ENCODE peak calls at places on chromosomes 11 and 22, in seven cellular contexts. One of them, this sample, is unnamed. For H3K4me1, the result is how much of the 10 kb centered on the place peaks cover.

GRCh38 chr11:279966-280761 is 2.0 kb downstream of the NLRP6 start:
- DNase-seq in cardiac muscle cell: peak
- DNase-seq in neural progenitor cell: no peak
- DNase-seq in stomach: no peak
- DNase-seq in GM23248: peak
- DNase-seq in neuronal stem cell: no peak
- DNase-seq in thyroid gland: peak
- DNase-seq in this sample: no peak

GRCh38 chr11:75286826-75287465 is 46.4 kb downstream of the TPBGL start:
- DNase-seq in neural progenitor cell: no peak
- DNase-seq in GM23248: peak
- DNase-seq in neuronal stem cell: no peak
- DNase-seq in cardiac muscle cell: no peak
- DNase-seq in stomach: no peak
- DNase-seq in thyroid gland: no peak
- DNase-seq in this sample: no peak

GRCh38 chr22:35630387-35630793 is 13.3 kb upstream of the MB start:
- DNase-seq in neuronal stem cell: no peak
- DNase-seq in neural progenitor cell: peak
- DNase-seq in cardiac muscle cell: peak
- DNase-seq in GM23248: peak
- DNase-seq in stomach: no peak
- DNase-seq in thyroid gland: no peak
- DNase-seq in this sample: no peak

GRCh38 chr11:128448487-128448886 is 138.9 kb downstream of the ETS1 start:
- DNase-seq in stomach: peak
- DNase-seq in GM23248: peak
- DNase-seq in neural progenitor cell: no peak
- DNase-seq in thyroid gland: no peak
- DNase-seq in neuronal stem cell: no peak
- DNase-seq in cardiac muscle cell: no peak
- DNase-seq in this sample: no peak

GRCh38 chr22:22896601-22897000 is 9.0 kb downstream of the IGLL5 start:
- DNase-seq in cardiac muscle cell: no peak
- DNase-seq in stomach: no peak
- DNase-seq in neuronal stem cell: no peak
- DNase-seq in GM23248: no peak
- DNase-seq in thyroid gland: no peak
- DNase-seq in neural progenitor cell: no peak
- DNase-seq in this sample: no peak

GRCh38 chr11:32580967-32581366 is 2.7 kb upstream of the EIF3M start:
- DNase-seq in thyroid gland: no peak
- DNase-seq in neural progenitor cell: no peak
- DNase-seq in neuronal stem cell: no peak
- DNase-seq in GM23248: peak
- DNase-seq in stomach: no peak
- DNase-seq in cardiac muscle cell: no peak
- DNase-seq in this sample: no peak

GRCh38 chr11:96061730-96062524 is 138.0 kb upstream of the MTMR2 start:
- DNase-seq in stomach: no peak
- DNase-seq in thyroid gland: no peak
- DNase-seq in GM23248: peak
- DNase-seq in neural progenitor cell: no peak
- DNase-seq in cardiac muscle cell: peak
- DNase-seq in neuronal stem cell: no peak
- DNase-seq in this sample: no peak

GRCh38 chr22:29116397-29117123 is 43.7 kb downstream of the KREMEN1 start:
- DNase-seq in neural progenitor cell: no peak
- DNase-seq in neuronal stem cell: no peak
- DNase-seq in thyroid gland: no peak
- DNase-seq in cardiac muscle cell: no peak
- DNase-seq in stomach: no peak
- DNase-seq in GM23248: no peak
- DNase-seq in this sample: no peak

GRCh38 chr11:78226684-78227680 is 38.3 kb downstream of the USP35 start:
- DNase-seq in thyroid gland: no peak
- DNase-seq in GM23248: no peak
- DNase-seq in cardiac muscle cell: no peak
- DNase-seq in stomach: no peak
- DNase-seq in neuronal stem cell: no peak
- DNase-seq in neural progenitor cell: no peak
- DNase-seq in this sample: no peak

GRCh38 chr11:131904756-131905155 is 534.3 kb downstream of the NTM start:
- DNase-seq in thyroid gland: no peak
- DNase-seq in neuronal stem cell: no peak
- DNase-seq in neural progenitor cell: peak
- DNase-seq in stomach: no peak
- DNase-seq in cardiac muscle cell: no peak
- DNase-seq in GM23248: no peak
- DNase-seq in this sample: no peak

GRCh38 chr11:84793318-84793717 is 833.8 kb downstream of the DLG2 start:
- DNase-seq in cardiac muscle cell: no peak
- DNase-seq in neuronal stem cell: no peak
- DNase-seq in thyroid gland: no peak
- DNase-seq in stomach: no peak
- DNase-seq in neural progenitor cell: no peak
- DNase-seq in GM23248: no peak
- DNase-seq in this sample: no peak

GRCh38 chr11:112222303-112222702 is 3.9 kb upstream of the PTS start:
- DNase-seq in cardiac muscle cell: no peak
- DNase-seq in neural progenitor cell: no peak
- DNase-seq in stomach: no peak
- DNase-seq in neuronal stem cell: no peak
- DNase-seq in thyroid gland: no peak
- DNase-seq in GM23248: no peak
- DNase-seq in this sample: no peak

GRCh38 chr11:47607380-47607779 is 13.2 kb upstream of the C1QTNF4 start:
- DNase-seq in GM23248: peak
- DNase-seq in stomach: no peak
- DNase-seq in neural progenitor cell: no peak
- DNase-seq in neuronal stem cell: no peak
- DNase-seq in cardiac muscle cell: peak
- DNase-seq in thyroid gland: peak
- DNase-seq in this sample: no peak

GRCh38 chr11:1231396-1232327 is 8.8 kb downstream of the MUC5B start:
- DNase-seq in neural progenitor cell: no peak
- DNase-seq in neuronal stem cell: no peak
- DNase-seq in GM23248: no peak
- DNase-seq in cardiac muscle cell: no peak
- DNase-seq in stomach: no peak
- DNase-seq in thyroid gland: no peak
- DNase-seq in this sample: no peak

GRCh38 chr11:101487775-101488174 is 96.0 kb downstream of the TRPC6 start:
- DNase-seq in cardiac muscle cell: no peak
- DNase-seq in neuronal stem cell: no peak
- DNase-seq in stomach: no peak
- DNase-seq in thyroid gland: no peak
- DNase-seq in neural progenitor cell: no peak
- DNase-seq in GM23248: peak
- DNase-seq in this sample: no peak

GRCh38 chr11:18633256-18634139 is 644 bp downstream of the SPTY2D1 start:
- DNase-seq in neuronal stem cell: no peak
- DNase-seq in cardiac muscle cell: no peak
- DNase-seq in thyroid gland: no peak
- DNase-seq in stomach: no peak
- DNase-seq in neural progenitor cell: no peak
- DNase-seq in GM23248: peak
- DNase-seq in this sample: no peak

GRCh38 chr11:106691807-106692365 is 326.4 kb downstream of the GUCY1A2 start:
- DNase-seq in cardiac muscle cell: no peak
- DNase-seq in thyroid gland: no peak
- DNase-seq in neural progenitor cell: no peak
- DNase-seq in neuronal stem cell: no peak
- DNase-seq in GM23248: peak
- DNase-seq in stomach: no peak
- DNase-seq in this sample: no peak

GRCh38 chr22:41249442-41249841 is 8.7 kb upstream of the CHADL start:
- DNase-seq in neuronal stem cell: no peak
- DNase-seq in stomach: no peak
- DNase-seq in GM23248: no peak
- DNase-seq in thyroid gland: no peak
- DNase-seq in cardiac muscle cell: no peak
- DNase-seq in neural progenitor cell: no peak
- DNase-seq in this sample: no peak

GRCh38 chr11:45662665-45663485 is 2.5 kb downstream of the CHST1 start:
- DNase-seq in thyroid gland: no peak
- DNase-seq in GM23248: peak
- DNase-seq in neural progenitor cell: peak
- DNase-seq in cardiac muscle cell: no peak
- DNase-seq in neuronal stem cell: no peak
- DNase-seq in stomach: no peak
- DNase-seq in this sample: no peak

GRCh38 chr11:131875611-131876010 is 505.2 kb downstream of the NTM start:
- DNase-seq in cardiac muscle cell: no peak
- DNase-seq in stomach: no peak
- DNase-seq in neural progenitor cell: no peak
- DNase-seq in neuronal stem cell: no peak
- DNase-seq in GM23248: peak
- DNase-seq in thyroid gland: no peak
- DNase-seq in this sample: no peak

GRCh38 chr22:24096401-24097115 is 84.7 kb upstream of the SUSD2 start:
- DNase-seq in stomach: no peak
- DNase-seq in neural progenitor cell: no peak
- DNase-seq in cardiac muscle cell: no peak
- DNase-seq in GM23248: no peak
- DNase-seq in thyroid gland: no peak
- DNase-seq in neuronal stem cell: no peak
- DNase-seq in this sample: no peak

GRCh38 chr11:46639197-46639839 is 22.0 kb downstream of the ATG13 start:
- DNase-seq in neural progenitor cell: no peak
- DNase-seq in neuronal stem cell: no peak
- DNase-seq in GM23248: no peak
- DNase-seq in stomach: no peak
- DNase-seq in thyroid gland: no peak
- DNase-seq in cardiac muscle cell: no peak
- DNase-seq in this sample: no peak

GRCh38 chr22:46336119-46337078 is 885 bp downstream of the TRMU start:
- DNase-seq in GM23248: peak
- DNase-seq in neural progenitor cell: peak
- DNase-seq in cardiac muscle cell: peak
- DNase-seq in stomach: peak
- DNase-seq in thyroid gland: peak
- DNase-seq in neuronal stem cell: peak
- DNase-seq in this sample: no peak

DNA sequence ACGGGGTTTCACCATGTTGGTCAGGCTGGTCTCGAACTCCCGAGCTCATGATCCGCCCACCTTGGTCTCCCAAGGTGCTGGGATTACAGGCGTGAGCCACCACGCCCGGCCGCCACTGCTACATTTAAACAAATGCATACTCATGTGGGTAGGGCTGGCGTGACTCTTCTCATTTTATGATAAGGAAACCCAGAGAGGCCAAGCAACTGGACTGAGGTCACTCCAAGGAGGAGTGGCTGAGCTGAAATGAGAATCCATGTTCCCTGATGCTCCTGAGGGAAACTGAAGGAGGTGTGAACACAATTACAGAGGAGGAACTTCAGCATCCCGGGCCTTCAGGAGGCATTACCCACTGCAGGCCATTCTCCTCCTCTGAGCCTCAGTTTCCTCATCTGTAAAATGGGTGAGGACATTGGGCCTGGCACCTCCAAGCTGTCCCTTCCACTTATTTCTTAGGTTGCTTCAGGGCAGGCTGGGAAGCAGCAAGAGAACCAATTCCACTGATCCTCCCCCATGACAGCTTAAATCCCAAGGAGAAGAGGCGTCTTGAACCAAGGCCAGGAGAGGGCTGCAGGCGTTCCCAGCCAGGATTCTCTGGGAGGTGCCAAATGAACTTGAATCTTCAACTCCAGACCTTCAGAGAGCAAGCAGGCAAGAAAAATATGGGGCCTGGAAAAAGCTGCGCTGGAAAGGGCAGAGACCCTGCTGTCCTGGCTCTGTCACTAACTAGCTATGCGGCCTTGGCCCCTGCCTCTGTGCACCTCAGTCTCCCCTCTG is 2.9 kb downstream of the TST start:
- DNase-seq in thyroid gland: no peak
- DNase-seq in stomach: peak
- DNase-seq in neuronal stem cell: no peak
- DNase-seq in neural progenitor cell: no peak
- DNase-seq in cardiac muscle cell: no peak
- DNase-seq in GM23248: no peak
- DNase-seq in this sample: no peak
- H3K4me1 ChIP-seq in thyroid gland: under half
- H3K4me1 ChIP-seq in stomach: half or more
- H3K4me1 ChIP-seq in neuronal stem cell: under half
- H3K4me1 ChIP-seq in neural progenitor cell: under half
- H3K4me1 ChIP-seq in cardiac muscle cell: under half
- H3K4me1 ChIP-seq in GM23248: under half
- H3K4me1 ChIP-seq in this sample: under half

GRCh38 chr11:44556735-44557409 is 8.6 kb upstream of the CD82 start:
- DNase-seq in cardiac muscle cell: peak
- DNase-seq in GM23248: peak
- DNase-seq in neuronal stem cell: peak
- DNase-seq in stomach: peak
- DNase-seq in thyroid gland: peak
- DNase-seq in neural progenitor cell: peak
- DNase-seq in this sample: no peak
- H3K4me1 ChIP-seq in cardiac muscle cell: under half
- H3K4me1 ChIP-seq in GM23248: under half
- H3K4me1 ChIP-seq in neuronal stem cell: under half
- H3K4me1 ChIP-seq in stomach: under half
- H3K4me1 ChIP-seq in thyroid gland: under half
- H3K4me1 ChIP-seq in neural progenitor cell: under half
- H3K4me1 ChIP-seq in this sample: under half

DNA sequence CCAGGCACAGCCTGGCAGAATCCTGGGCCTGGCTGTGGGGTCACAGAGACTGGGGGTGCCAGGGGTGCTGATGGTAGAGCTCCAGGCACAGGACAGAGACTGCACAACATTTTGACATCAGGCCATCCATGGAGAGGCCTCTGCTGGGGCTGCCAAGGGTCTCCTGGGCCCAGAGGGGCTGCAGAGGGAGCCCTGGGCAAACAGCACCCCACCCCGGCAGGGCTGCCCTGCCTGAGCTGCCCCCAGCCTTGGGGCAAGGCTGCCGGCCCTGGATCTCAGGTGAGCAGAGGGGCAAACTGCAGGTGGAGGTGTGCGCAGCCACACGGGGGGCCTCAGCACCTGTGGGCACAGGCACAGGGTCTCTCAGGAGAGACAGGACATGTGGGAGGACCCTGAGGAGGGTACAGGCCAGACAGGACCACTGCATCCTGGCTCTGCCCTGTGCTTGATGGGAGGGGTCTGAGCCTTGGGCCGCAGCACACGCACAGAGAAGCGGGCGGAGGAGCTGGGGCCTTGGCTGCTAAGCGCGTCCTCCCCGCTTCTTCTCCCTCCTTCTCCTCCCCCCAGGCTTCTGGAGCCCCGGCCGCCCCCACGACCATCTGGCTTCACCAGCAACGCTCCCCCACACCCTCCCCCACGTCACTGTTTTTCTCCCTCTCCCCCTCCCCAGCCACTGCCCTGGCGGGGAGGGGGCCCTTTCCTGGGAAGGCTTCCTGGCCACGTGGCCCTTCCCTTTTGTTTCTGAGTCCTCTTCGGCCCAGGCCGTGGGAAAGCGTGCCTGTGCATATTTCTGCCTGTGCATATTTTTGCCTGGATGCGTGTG is 28.0 kb downstream of the RTN4R start:
- DNase-seq in cardiac muscle cell: no peak
- DNase-seq in GM23248: no peak
- DNase-seq in thyroid gland: no peak
- DNase-seq in stomach: no peak
- DNase-seq in neuronal stem cell: peak
- DNase-seq in neural progenitor cell: peak
- DNase-seq in this sample: no peak
- H3K4me1 ChIP-seq in cardiac muscle cell: under half
- H3K4me1 ChIP-seq in GM23248: under half
- H3K4me1 ChIP-seq in thyroid gland: under half
- H3K4me1 ChIP-seq in stomach: under half
- H3K4me1 ChIP-seq in neuronal stem cell: under half
- H3K4me1 ChIP-seq in neural progenitor cell: under half
- H3K4me1 ChIP-seq in this sample: under half

GRCh38 chr11:118009821-118010737 is 23.9 kb downstream of the IL10RA start:
- DNase-seq in cardiac muscle cell: no peak
- DNase-seq in neuronal stem cell: no peak
- DNase-seq in thyroid gland: no peak
- DNase-seq in GM23248: no peak
- DNase-seq in neural progenitor cell: no peak
- DNase-seq in stomach: no peak
- DNase-seq in this sample: no peak
- H3K4me1 ChIP-seq in cardiac muscle cell: under half
- H3K4me1 ChIP-seq in neuronal stem cell: under half
- H3K4me1 ChIP-seq in thyroid gland: under half
- H3K4me1 ChIP-seq in GM23248: under half
- H3K4me1 ChIP-seq in neural progenitor cell: under half
- H3K4me1 ChIP-seq in stomach: under half
- H3K4me1 ChIP-seq in this sample: half or more

This sample was measured in esophagus squamous epithelium.